ENCODE peak calls at places on chromosomes 12 and 14, in six cellular contexts. R is glutamatergic neuron, S is stomach, P is heart left ventricle, Y is mammary epithelial cell, U is lower leg skin. C is an unnamed sample.

GRCh38 chr14:90511252-90511651 is 114.4 kb downstream of the CALM1 start:
- DNase-seq in R (no peak), S (no peak), P (no peak), Y (no peak), U (no peak), C (no peak)

GRCh38 chr14:99166506-99166905 is 105.5 kb downstream of the BCL11B start:
- DNase-seq in R (no peak), S (peak), P (no peak), Y (no peak), U (no peak), C (no peak)

GRCh38 chr12:48997719-48998496 is 1.3 kb downstream of the DDN start:
- DNase-seq in R (peak), S (peak), P (peak), Y (no peak), U (no peak), C (no peak)

GRCh38 chr14:104115691-104116543 is 22.5 kb upstream of the KIF26A start:
- DNase-seq in R (peak), S (peak), P (peak), Y (no peak), U (no peak), C (no peak)

GRCh38 chr14:74892745-74893144 is 11.0 kb downstream of the DLST start:
- DNase-seq in R (no peak), S (no peak), P (no peak), Y (no peak), U (no peak), C (no peak)

GRCh38 chr12:109716092-109716479 is 2.5 kb downstream of the FAM222A start:
- DNase-seq in R (no peak), S (no peak), P (no peak), Y (no peak), U (no peak), C (no peak)

GRCh38 chr12:121578230-121579189 is 2.3 kb downstream of the KDM2B start:
- DNase-seq in R (peak), S (no peak), P (peak), Y (no peak), U (no peak), C (no peak)

GRCh38 chr14:46818147-46818546 is 166.6 kb upstream of the RPL10L start:
- DNase-seq in R (no peak), S (no peak), P (no peak), Y (no peak), U (no peak), C (no peak)

GRCh38 chr12:126480396-126480795 is 1415.2 kb downstream of the AACS start:
- DNase-seq in R (no peak), S (no peak), P (no peak), Y (no peak), U (no peak), C (no peak)

GRCh38 chr12:78970041-78970440 is 105.5 kb downstream of the SYT1 start:
- DNase-seq in R (no peak), S (no peak), P (no peak), Y (peak), U (no peak), C (no peak)

GRCh38 chr12:23028158-23028802 is 403.3 kb downstream of the ETNK1 start:
- DNase-seq in R (no peak), S (no peak), P (no peak), Y (peak), U (no peak), C (no peak)

GRCh38 chr14:93720981-93721483 is 67.3 kb downstream of the PRIMA1 start:
- DNase-seq in R (no peak), S (no peak), P (peak), Y (no peak), U (no peak), C (no peak)

GRCh38 chr12:54593135-54593534 is 4.7 kb upstream of the PPP1R1A start:
- DNase-seq in R (no peak), S (no peak), P (no peak), Y (no peak), U (no peak), C (no peak)

GRCh38 chr12:53378705-53379388 is 1.1 kb upstream of the SP1 start:
- DNase-seq in R (no peak), S (no peak), P (no peak), Y (no peak), U (no peak), C (no peak)

GRCh38 chr12:27305673-27306504 is 26.7 kb upstream of the BMAL2 start:
- DNase-seq in R (no peak), S (no peak), P (no peak), Y (no peak), U (no peak), C (no peak)

GRCh38 chr14:36942522-36943245 is 229.7 kb downstream of the SLC25A21 start:
- DNase-seq in R (no peak), S (no peak), P (no peak), Y (peak), U (no peak), C (no peak)

GRCh38 chr14:36281309-36281708 is 39.1 kb downstream of the MBIP start:
- DNase-seq in R (no peak), S (no peak), P (no peak), Y (no peak), U (no peak), C (no peak)

GRCh38 chr14:63134801-63135200 is 69.4 kb upstream of the RHOJ start:
- DNase-seq in R (no peak), S (no peak), P (no peak), Y (no peak), U (no peak), C (no peak)

GRCh38 chr12:107677671-107678070 is 7.9 kb upstream of the PWP1 start:
- DNase-seq in R (no peak), S (no peak), P (no peak), Y (no peak), U (no peak), C (no peak)

GRCh38 chr14:102629011-102629444 is 36.6 kb downstream of the RCOR1 start:
- DNase-seq in R (no peak), S (no peak), P (no peak), Y (no peak), U (no peak), C (no peak)

GRCh38 chr14:71651228-71651627 is 281.0 kb upstream of the RGS6 start:
- DNase-seq in R (no peak), S (no peak), P (no peak), Y (peak), U (no peak), C (peak)

GRCh38 chr12:91852646-91853045 is 293.0 kb downstream of the BTG1 start:
- DNase-seq in R (no peak), S (no peak), P (no peak), Y (no peak), U (no peak), C (no peak)

GRCh38 chr14:49770212-49770817 is 2.4 kb downstream of the KLHDC2 start:
- DNase-seq in R (no peak), S (peak), P (no peak), Y (no peak), U (no peak), C (no peak)

GRCh38 chr12:14322403-14322802 is 43.1 kb upstream of the ATF7IP start:
- DNase-seq in R (no peak), S (no peak), P (no peak), Y (no peak), U (no peak), C (no peak)

GRCh38 chr12:79997115-79997805 is 62.4 kb upstream of the PPP1R12A start:
- DNase-seq in R (no peak), S (no peak), P (no peak), Y (no peak), U (no peak), C (no peak)

GRCh38 chr12:109449845-109450532 is 27.1 kb downstream of the KCTD10 start:
- DNase-seq in R (no peak), S (no peak), P (no peak), Y (no peak), U (no peak), C (no peak)

GRCh38 chr14:93788557-93789365 is 476 bp upstream of the PRIMA1 start:
- DNase-seq in R (peak), S (peak), P (no peak), Y (peak), U (no peak), C (no peak)

GRCh38 chr12:127987199-127987901 is 279.6 kb upstream of the TMEM132C start:
- DNase-seq in R (no peak), S (no peak), P (no peak), Y (no peak), U (no peak), C (peak)

GRCh38 chr12:68065163-68065562 is 75.9 kb downstream of the IFNG-AS1 start:
- DNase-seq in R (no peak), S (no peak), P (no peak), Y (no peak), U (no peak), C (no peak)

GRCh38 chr12:25866586-25867378 is 91.7 kb upstream of the RASSF8 start:
- DNase-seq in R (no peak), S (no peak), P (no peak), Y (peak), U (no peak), C (no peak)

GRCh38 chr12:77746108-77746507 is 84.6 kb upstream of the NAV3 start:
- DNase-seq in R (no peak), S (no peak), P (no peak), Y (peak), U (no peak), C (no peak)

GRCh38 chr12:132276066-132276719 is 53.2 kb downstream of the GALNT9 start:
- DNase-seq in R (no peak), S (no peak), P (peak), Y (no peak), U (no peak), C (no peak)

GRCh38 chr12:62582065-62582366 is 115.4 kb downstream of the MON2 start:
- DNase-seq in R (no peak), S (no peak), P (no peak), Y (no peak), U (no peak), C (no peak)

GRCh38 chr12:47820631-47821345 is 1.1 kb upstream of the HDAC7 start:
- DNase-seq in R (no peak), S (peak), P (peak), Y (peak), U (peak), C (peak)

GRCh38 chr12:5000204-5000603 is 43.5 kb upstream of the KCNA5 start:
- DNase-seq in R (no peak), S (no peak), P (no peak), Y (no peak), U (no peak), C (no peak)

GRCh38 chr12:68772714-68773113 is 26.7 kb downstream of the SLC35E3 start:
- DNase-seq in R (no peak), S (no peak), P (no peak), Y (no peak), U (no peak), C (no peak)

DNA sequence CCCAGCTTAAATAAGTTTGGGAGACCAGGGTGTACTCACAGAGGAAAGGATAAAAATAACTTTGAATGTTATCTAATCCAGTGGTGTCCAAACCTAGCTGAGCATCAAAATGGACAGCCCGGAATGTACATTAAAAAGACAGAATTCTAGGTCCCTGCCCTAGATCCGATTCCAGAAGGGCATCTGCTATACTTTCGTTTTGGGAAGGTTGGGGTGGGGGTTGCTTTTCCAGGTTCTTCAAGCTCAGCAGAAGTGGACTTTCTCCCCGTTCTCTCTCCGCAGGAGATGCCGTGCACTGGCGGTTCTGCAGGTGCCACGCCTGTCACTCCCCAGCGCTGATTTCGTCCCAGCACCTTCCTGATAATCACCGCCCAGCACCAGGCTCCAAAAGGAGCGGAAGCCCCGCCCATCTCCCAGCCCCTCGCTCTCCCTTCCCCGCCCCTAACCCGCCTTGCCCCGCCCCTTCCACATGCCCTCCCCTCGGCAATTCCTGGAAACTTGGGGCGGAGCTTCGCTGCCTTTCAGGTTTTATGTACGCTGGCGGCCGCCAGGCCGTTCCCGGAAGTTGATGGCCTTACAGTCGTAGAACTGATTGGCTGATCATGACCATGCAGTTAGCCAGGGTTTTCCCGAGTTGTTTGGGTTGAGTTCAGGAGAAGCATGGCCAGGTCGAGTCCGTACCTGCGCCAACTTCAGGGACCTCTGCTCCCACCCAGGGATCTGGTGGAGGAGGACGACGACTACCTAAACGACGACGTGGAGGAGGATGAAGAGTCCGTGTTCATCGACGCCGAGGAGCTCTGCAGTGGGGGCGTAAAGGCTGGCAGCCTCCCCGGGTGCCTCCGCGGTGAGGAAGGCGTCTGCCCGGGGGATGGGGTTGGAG is at the start of gene HELB:
- DNase-seq in R (peak), S (peak), P (peak), Y (peak), U (peak), C (peak)
- TF ChIP-seq CTCF in R (no peak), S (no peak), P (no peak), Y (no peak), U (no peak), C (no peak)

DNA sequence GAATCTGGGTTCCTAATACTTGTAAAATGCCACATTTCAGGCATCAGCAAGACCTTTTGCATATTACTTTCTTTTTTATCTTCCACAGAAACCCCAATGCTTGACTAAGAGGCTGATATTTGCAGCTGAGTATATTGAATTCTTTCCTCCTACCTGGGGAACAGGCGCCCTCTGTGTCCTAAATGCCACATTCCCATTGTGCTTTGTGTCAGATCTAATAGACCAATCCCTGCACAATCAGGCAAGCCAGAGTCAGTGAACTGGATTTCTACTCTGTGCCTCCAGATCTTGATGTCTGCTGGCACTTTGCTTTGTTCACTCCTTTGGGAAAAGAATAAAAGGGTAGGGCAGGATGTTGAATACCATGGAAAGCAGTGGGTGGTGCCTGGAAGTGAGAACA is 22.4 kb upstream of the TAS2R42 start:
- DNase-seq in R (no peak), S (no peak), P (no peak), Y (no peak), U (no peak), C (no peak)
- TF ChIP-seq CTCF in R (no peak), S (no peak), P (no peak), Y (no peak), U (no peak), C (no peak)

DNA sequence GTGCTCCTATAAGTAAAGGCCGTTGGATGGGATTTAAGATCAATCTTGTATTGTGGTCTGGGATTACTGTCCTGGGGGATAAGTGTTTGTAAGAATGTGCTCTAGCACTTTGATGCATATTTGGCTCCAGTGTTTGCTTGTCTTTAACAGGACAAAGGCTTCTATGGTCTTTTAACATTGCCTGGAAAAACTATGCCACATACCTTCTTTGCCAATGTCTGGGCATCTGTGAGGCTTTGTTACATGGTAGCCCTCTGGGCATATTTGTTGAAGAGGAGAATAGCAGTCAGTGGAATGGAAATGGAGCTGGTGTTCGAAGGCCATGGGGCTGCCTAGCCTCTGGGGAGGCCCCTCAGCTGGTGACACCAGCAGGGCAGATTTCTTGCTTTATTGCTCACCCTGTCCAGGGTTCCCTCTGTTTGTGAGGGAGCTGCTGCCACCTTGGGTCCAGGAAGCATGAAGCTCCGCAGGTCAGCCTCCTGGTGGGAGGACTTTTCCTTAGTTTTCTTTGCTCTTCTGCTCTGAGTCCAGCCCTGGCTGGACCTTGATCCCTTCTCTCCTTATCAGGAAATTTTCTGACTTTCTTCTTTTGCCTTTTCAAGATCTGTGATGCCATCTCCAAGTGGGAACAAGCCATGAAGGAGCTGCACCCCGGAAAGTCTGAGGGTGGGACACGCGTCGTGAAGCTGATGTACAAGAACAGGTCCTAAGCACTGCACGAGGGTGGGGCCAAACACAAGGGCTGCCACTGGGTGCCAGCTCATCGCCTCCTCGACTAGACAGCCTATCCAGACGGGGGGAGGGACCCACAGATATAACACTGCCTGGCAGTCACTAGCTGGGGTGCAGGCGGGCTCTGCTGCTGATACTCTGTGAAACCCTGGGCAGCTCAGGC is 19.5 kb downstream of the PIGH start:
- DNase-seq in R (no peak), S (no peak), P (no peak), Y (no peak), U (no peak), C (no peak)
- TF ChIP-seq CTCF in R (no peak), S (no peak), P (no peak), Y (no peak), U (no peak), C (no peak)

GRCh38 chr14:21092147-21093011 is 6.1 kb downstream of the ZNF219 start:
- DNase-seq in R (peak), S (peak), P (peak), Y (peak), U (peak), C (no peak)

GRCh38 chr14:21093018-21093417 is 5.4 kb downstream of the ZNF219 start:
- DNase-seq in R (no peak), S (no peak), P (peak), Y (no peak), U (no peak), C (no peak)

GRCh38 chr14:21091784-21092146 is 6.7 kb downstream of the ZNF219 start:
- DNase-seq in R (no peak), S (no peak), P (no peak), Y (no peak), U (no peak), C (no peak)

GRCh38 chr14:21095430-21096205 is 2.8 kb downstream of the ZNF219 start:
- DNase-seq in R (peak), S (no peak), P (no peak), Y (peak), U (no peak), C (no peak)

DNA sequence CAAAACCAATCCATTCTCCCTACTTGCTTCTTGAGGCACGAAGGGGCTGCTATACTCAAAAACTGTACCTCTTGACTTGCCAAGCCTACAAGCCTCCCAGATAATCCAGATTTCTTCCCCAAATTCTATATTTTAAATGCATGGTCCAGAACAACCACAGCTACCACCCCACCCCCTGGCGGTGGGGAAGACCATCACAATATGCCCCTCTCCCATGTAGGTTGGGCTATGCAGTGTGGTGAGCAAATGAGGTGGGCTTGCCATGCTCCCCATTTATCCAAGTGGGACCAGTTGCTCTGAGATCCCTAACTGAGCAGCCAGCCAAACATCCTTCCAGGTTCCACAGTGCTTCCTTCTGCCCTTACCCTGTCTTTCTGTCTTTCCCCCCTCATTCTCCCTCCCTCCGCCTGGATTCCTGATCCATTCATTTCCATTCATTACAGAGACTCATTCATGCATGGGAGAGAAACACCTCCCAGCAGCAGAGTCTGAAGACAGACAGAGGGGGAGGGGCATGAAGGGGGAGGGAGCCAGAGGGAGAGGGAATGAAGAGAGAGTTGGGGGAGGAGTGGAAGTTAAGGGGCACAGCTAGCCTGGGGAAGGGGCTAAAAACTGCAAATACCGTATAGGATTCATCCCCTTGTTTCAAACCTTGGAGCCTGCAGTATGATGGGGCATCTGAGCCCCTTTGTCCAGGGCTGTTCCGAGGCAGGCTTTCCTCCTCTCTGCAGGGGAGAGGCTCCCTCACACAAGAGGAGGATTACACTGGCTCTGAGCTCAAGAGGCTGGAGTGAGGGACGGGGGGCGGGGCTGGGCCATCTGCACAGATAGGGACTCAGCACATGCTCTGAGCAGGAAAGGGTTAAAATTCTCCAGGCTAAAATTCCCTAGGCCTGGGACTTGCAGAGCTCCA is 4.4 kb downstream of the ZNF219 start:
- DNase-seq in R (peak), S (no peak), P (no peak), Y (no peak), U (no peak), C (no peak)
- TF ChIP-seq CTCF in R (peak), S (no peak), P (no peak), Y (peak), U (no peak), C (peak)

GRCh38 chr12:17358850-17359249 is 731.1 kb downstream of the RERGL start:
- DNase-seq in R (no peak), S (no peak), P (no peak), Y (no peak), U (no peak), C (no peak)
- TF ChIP-seq CTCF in R (no peak), S (no peak), P (no peak), Y (no peak), U (no peak), C (no peak)

GRCh38 chr12:52084491-52085231 is 5.2 kb downstream of the SMIM41 start:
- DNase-seq in R (no peak), S (no peak), P (no peak), Y (no peak), U (no peak), C (no peak)

GRCh38 chr12:52082668-52082987 is 3.1 kb downstream of the SMIM41 start:
- DNase-seq in R (no peak), S (no peak), P (no peak), Y (no peak), U (no peak), C (no peak)

GRCh38 chr12:52082988-52083637 is 3.6 kb downstream of the SMIM41 start:
- DNase-seq in R (peak), S (peak), P (peak), Y (no peak), U (no peak), C (no peak)

GRCh38 chr12:52082026-52082667 is 2.6 kb downstream of the SMIM41 start:
- DNase-seq in R (peak), S (no peak), P (peak), Y (no peak), U (no peak), C (no peak)

GRCh38 chr12:52083638-52083996 is 4.1 kb downstream of the SMIM41 start:
- DNase-seq in R (no peak), S (no peak), P (no peak), Y (no peak), U (no peak), C (no peak)
- TF ChIP-seq CTCF in R (peak), S (no peak), P (no peak), Y (no peak), U (no peak), C (no peak)

GRCh38 chr12:89040146-89040964 is 311.9 kb downstream of the DUSP6 start:
- DNase-seq in R (no peak), S (peak), P (peak), Y (peak), U (no peak), C (peak)
- TF ChIP-seq CTCF in R (no peak), S (no peak), P (no peak), Y (no peak), U (no peak), C (no peak)